ENCODE peak calls at places on chromosomes 6 and 20, in four cellular contexts. One of them, this sample, is unnamed.

GRCh38 chr20:44410583-44411019 is 55.1 kb downstream of the HNF4A start:
- DNase-seq in transverse colon: no peak
- DNase-seq in A673: no peak
- DNase-seq in astrocyte of the cerebellum: no peak
- DNase-seq in this sample: no peak

GRCh38 chr6:31203345-31203979 is 33.0 kb upstream of the POU5F1 start:
- DNase-seq in transverse colon: peak; percentile 55
- DNase-seq in A673: peak; percentile 69
- DNase-seq in astrocyte of the cerebellum: no peak
- DNase-seq in this sample: no peak

GRCh38 chr20:58555078-58555765 is 40.0 kb upstream of the APCDD1L start:
- DNase-seq in A673: no peak
- DNase-seq in transverse colon: no peak
- DNase-seq in astrocyte of the cerebellum: peak; percentile 61
- DNase-seq in this sample: peak; percentile 70

GRCh38 chr6:127058027-127058426 is 60.4 kb upstream of the RSPO3 start:
- DNase-seq in A673: peak; percentile 30
- DNase-seq in transverse colon: no peak
- DNase-seq in astrocyte of the cerebellum: peak; percentile 13
- DNase-seq in this sample: no peak

GRCh38 chr6:106609699-106610098 is 19.6 kb downstream of the RTN4IP1 start:
- DNase-seq in A673: peak; percentile 50
- DNase-seq in astrocyte of the cerebellum: no peak
- DNase-seq in transverse colon: peak; percentile 40
- DNase-seq in this sample: no peak

GRCh38 chr6:157614026-157614484 is 209.0 kb upstream of the SNX9 start:
- DNase-seq in transverse colon: peak; percentile 35
- DNase-seq in A673: no peak
- DNase-seq in astrocyte of the cerebellum: no peak
- DNase-seq in this sample: peak; percentile 67

GRCh38 chr6:25050356-25050755 is 114.6 kb upstream of the RIPOR2 start:
- DNase-seq in A673: peak; percentile 89
- DNase-seq in transverse colon: peak; percentile 22
- DNase-seq in astrocyte of the cerebellum: peak; percentile 55
- DNase-seq in this sample: no peak

GRCh38 chr6:36126553-36127458 is 3.5 kb upstream of the MAPK13 start:
- DNase-seq in astrocyte of the cerebellum: no peak
- DNase-seq in transverse colon: no peak
- DNase-seq in A673: peak; percentile 43
- DNase-seq in this sample: no peak

GRCh38 chr6:12717356-12717755 is 789 bp downstream of the PHACTR1 start:
- DNase-seq in astrocyte of the cerebellum: no peak
- DNase-seq in A673: peak; percentile 27
- DNase-seq in transverse colon: no peak
- DNase-seq in this sample: no peak

GRCh38 chr6:12297363-12298016 is 7.3 kb downstream of the EDN1 start:
- DNase-seq in astrocyte of the cerebellum: no peak
- DNase-seq in transverse colon: no peak
- DNase-seq in A673: no peak
- DNase-seq in this sample: no peak

GRCh38 chr20:52953020-52953419 is 19.1 kb upstream of the TSHZ2 start:
- DNase-seq in astrocyte of the cerebellum: no peak
- DNase-seq in A673: no peak
- DNase-seq in transverse colon: no peak
- DNase-seq in this sample: no peak

GRCh38 chr6:1724616-1725015 is 114.9 kb downstream of the FOXC1 start:
- DNase-seq in A673: no peak
- DNase-seq in transverse colon: peak; percentile 91
- DNase-seq in astrocyte of the cerebellum: no peak
- DNase-seq in this sample: no peak

GRCh38 chr6:113103618-113104390 is 753.3 kb upstream of the MARCKS start:
- DNase-seq in A673: peak; percentile 48
- DNase-seq in astrocyte of the cerebellum: peak; percentile 57
- DNase-seq in transverse colon: no peak
- DNase-seq in this sample: peak; percentile 88

GRCh38 chr6:48826318-48826595 is 636.8 kb downstream of the MMUT start:
- DNase-seq in astrocyte of the cerebellum: no peak
- DNase-seq in A673: no peak
- DNase-seq in transverse colon: no peak
- DNase-seq in this sample: no peak

GRCh38 chr6:98041921-98042320 is 758.9 kb upstream of the MMS22L start:
- DNase-seq in astrocyte of the cerebellum: no peak
- DNase-seq in A673: peak; percentile 15
- DNase-seq in transverse colon: no peak
- DNase-seq in this sample: no peak

DNA sequence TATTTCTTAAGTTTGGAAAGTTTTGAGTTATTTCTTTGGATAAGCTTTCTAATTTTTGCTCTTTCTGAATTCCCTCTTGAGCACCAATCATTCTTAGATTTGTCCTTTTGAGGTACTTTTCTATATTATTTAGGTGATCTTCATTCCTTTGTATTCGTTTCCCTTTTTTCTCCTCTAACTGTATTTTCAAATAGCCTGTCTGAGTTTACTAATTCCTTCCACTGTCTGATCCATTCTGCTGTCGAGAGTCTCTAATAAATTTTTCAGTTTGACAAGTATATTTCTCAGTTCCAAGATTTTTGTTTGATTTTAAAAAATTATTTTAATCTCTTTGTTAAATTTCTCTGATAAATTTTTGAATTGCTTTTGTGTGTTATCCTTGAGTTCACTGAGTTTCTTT is 16.3 kb upstream of the ZNF311 start:
- DNase-seq in astrocyte of the cerebellum: no peak
- DNase-seq in transverse colon: no peak
- DNase-seq in A673: no peak
- DNase-seq in this sample: no peak
- H3K4me3 ChIP-seq in astrocyte of the cerebellum: no peak overlapping the region
- H3K4me3 ChIP-seq in transverse colon: no peak overlapping the region
- H3K4me3 ChIP-seq in A673: no peak overlapping the region
- H3K4me3 ChIP-seq in this sample: no peak overlapping the region

GRCh38 chr6:26187292-26187691 is 100.1 kb downstream of the HFE start:
- DNase-seq in astrocyte of the cerebellum: no peak
- DNase-seq in A673: no peak
- DNase-seq in transverse colon: no peak
- DNase-seq in this sample: no peak
- H3K4me3 ChIP-seq in astrocyte of the cerebellum: no peak overlapping the region
- H3K4me3 ChIP-seq in A673: peak overlapping the region; percentile 56
- H3K4me3 ChIP-seq in transverse colon: no peak overlapping the region
- H3K4me3 ChIP-seq in this sample: no peak overlapping the region

DNA sequence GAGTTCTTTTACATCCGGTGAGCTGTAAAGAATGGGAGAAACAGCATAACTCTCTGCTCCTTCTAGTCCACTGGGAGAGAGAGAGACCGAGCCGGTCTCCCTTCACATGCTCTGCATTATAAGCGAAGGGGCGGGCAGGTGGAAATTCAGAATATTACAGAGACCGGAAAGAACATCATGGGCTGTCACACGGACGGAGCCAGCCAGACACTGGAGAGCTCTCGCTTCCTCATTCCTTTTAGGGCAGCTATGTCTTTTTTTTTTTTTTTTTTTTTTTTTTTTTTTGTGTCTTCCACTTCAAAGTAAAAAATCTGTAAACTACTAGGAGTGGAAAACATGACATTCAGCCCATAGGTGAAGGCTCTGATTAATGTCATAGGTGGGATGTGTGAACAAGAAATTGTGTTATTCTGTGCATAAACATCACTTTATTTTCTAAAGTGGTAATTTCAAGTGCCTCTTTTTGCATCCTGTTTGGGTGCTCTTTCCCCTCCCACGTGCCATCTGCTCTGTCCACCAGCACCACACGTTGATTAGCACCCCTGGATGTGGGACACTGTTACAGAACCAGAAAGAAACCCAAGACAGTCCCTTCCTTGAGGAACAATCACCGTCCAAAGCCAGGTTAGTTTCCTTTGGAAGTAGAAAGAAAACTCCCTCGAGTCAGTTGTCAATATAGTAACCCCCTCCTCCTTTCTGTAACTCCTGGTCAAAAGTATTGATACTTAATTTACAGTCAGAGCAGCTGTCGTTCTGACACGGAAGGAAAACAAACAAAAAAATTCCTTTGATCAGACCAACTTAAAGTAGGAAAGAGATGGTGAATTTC is at the start of gene TAGAP:
- DNase-seq in astrocyte of the cerebellum: no peak
- DNase-seq in transverse colon: peak; percentile 83
- DNase-seq in A673: no peak
- DNase-seq in this sample: no peak
- H3K4me3 ChIP-seq in astrocyte of the cerebellum: no peak within 1 kb of the TSS
- H3K4me3 ChIP-seq in transverse colon: peak within 1 kb of the TSS; percentile 45
- H3K4me3 ChIP-seq in A673: no peak within 1 kb of the TSS
- H3K4me3 ChIP-seq in this sample: no peak within 1 kb of the TSS

GRCh38 chr6:169324661-169325459 is 71.2 kb upstream of the THBS2 start:
- DNase-seq in transverse colon: no peak
- DNase-seq in astrocyte of the cerebellum: no peak
- DNase-seq in A673: no peak
- DNase-seq in this sample: no peak

GRCh38 chr6:169324086-169324485 is 70.4 kb upstream of the THBS2 start:
- DNase-seq in A673: no peak
- DNase-seq in transverse colon: no peak
- DNase-seq in astrocyte of the cerebellum: no peak
- DNase-seq in this sample: no peak

GRCh38 chr6:169326067-169326799 is 72.6 kb upstream of the THBS2 start:
- DNase-seq in transverse colon: no peak
- DNase-seq in A673: peak; percentile 43
- DNase-seq in astrocyte of the cerebellum: no peak
- DNase-seq in this sample: no peak

GRCh38 chr6:169321546-169321945 is 67.9 kb upstream of the THBS2 start:
- DNase-seq in A673: no peak
- DNase-seq in transverse colon: no peak
- DNase-seq in astrocyte of the cerebellum: no peak
- DNase-seq in this sample: no peak

GRCh38 chr6:169323221-169323620 is 69.6 kb upstream of the THBS2 start:
- DNase-seq in transverse colon: no peak
- DNase-seq in A673: no peak
- DNase-seq in astrocyte of the cerebellum: no peak
- DNase-seq in this sample: no peak
- H3K4me3 ChIP-seq in transverse colon: no peak overlapping the region
- H3K4me3 ChIP-seq in A673: no peak overlapping the region
- H3K4me3 ChIP-seq in astrocyte of the cerebellum: no peak overlapping the region
- H3K4me3 ChIP-seq in this sample: no peak overlapping the region

GRCh38 chr6:20318851-20319387 is 82.8 kb upstream of the E2F3 start:
- DNase-seq in astrocyte of the cerebellum: no peak
- DNase-seq in transverse colon: no peak
- DNase-seq in A673: no peak
- DNase-seq in this sample: no peak
- H3K4me3 ChIP-seq in astrocyte of the cerebellum: no peak overlapping the region
- H3K4me3 ChIP-seq in transverse colon: no peak overlapping the region
- H3K4me3 ChIP-seq in A673: no peak overlapping the region
- H3K4me3 ChIP-seq in this sample: no peak overlapping the region

This sample was measured in AG09309.